ENCODE peak calls at places on chromosomes 6 and 20, in five cellular contexts. K, Y, C, I and N are unnamed samples.

GRCh38 chr6:26187981-26188635 is 100.9 kb downstream of the HFE start:
- DNase-seq in Y (no peak), C (no peak), K (no peak), I (no peak), N (no peak)

GRCh38 chr6:5950448-5950847 is 56.3 kb downstream of the NRN1 start:
- DNase-seq in C (no peak), I (no peak), K (no peak), Y (peak; percentile 25), N (no peak)

GRCh38 chr6:31920803-31921202 is 6.7 kb upstream of the C2 start:
- DNase-seq in I (no peak), C (no peak), Y (no peak), K (no peak), N (no peak)

GRCh38 chr20:20734475-20734948 is 22.1 kb upstream of the RALGAPA2 start:
- DNase-seq in I (no peak), Y (no peak), K (no peak), C (no peak), N (no peak)

GRCh38 chr6:40629463-40629862 is 42.3 kb upstream of the LRFN2 start:
- DNase-seq in Y (no peak), I (no peak), K (no peak), C (no peak), N (no peak)

GRCh38 chr6:42304313-42304712 is 86.7 kb upstream of the MRPS10 start:
- DNase-seq in K (no peak), Y (no peak), I (no peak), C (no peak), N (no peak)

GRCh38 chr20:41734506-41734945 is 116.3 kb upstream of the CHD6 start:
- DNase-seq in I (no peak), Y (no peak), K (peak; percentile 51), C (no peak), N (no peak)

GRCh38 chr6:6581014-6581413 is 7.5 kb upstream of the LY86 start:
- DNase-seq in Y (no peak), K (no peak), C (no peak), I (no peak), N (no peak)

GRCh38 chr6:158848441-158848840 is 29.3 kb upstream of the EZR start:
- DNase-seq in C (no peak), I (no peak), K (peak; percentile 79), Y (no peak), N (no peak)

GRCh38 chr20:53708129-53708968 is 114.7 kb upstream of the ZNF217 start:
- DNase-seq in Y (no peak), C (no peak), I (peak; percentile 15), K (no peak), N (no peak)

GRCh38 chr20:19213946-19214490 is 1.6 kb downstream of the SLC24A3 start:
- DNase-seq in K (no peak), Y (no peak), C (no peak), I (no peak), N (no peak)

GRCh38 chr6:91376686-91377085 is 789.8 kb upstream of the MAP3K7 start:
- DNase-seq in I (no peak), Y (no peak), C (no peak), K (peak; percentile 22), N (no peak)

DNA sequence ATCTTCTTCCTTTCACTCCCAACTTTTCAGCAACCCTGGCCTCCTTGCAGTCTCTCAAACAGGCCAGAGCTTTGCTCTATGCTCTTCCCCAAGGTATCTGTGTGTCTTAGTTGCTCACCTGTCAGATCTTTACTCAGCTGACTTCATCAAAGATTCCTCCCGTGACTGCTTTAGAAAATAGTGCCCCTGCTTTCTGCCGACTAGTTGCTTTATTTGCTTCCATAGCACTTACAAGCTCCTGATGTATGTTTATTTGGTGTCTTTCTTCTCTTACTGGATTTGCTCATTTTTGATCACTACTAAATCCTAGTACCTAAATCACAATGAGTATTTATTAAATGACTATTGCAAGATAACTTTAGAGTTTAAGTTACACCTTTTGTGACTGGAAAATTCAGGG is 5.9 kb downstream of the NDUFAF5 start:
- DNase-seq in K (no peak), Y (no peak), I (no peak), C (no peak), N (no peak)
- H3K36me3 ChIP-seq in K (peaks cover 11% of the 10 kb centered on the region), Y (peaks cover 88% of the 10 kb centered on the region), I (peaks cover 36% of the 10 kb centered on the region), C (peaks cover 39% of the 10 kb centered on the region), N (peaks cover 73% of the 10 kb centered on the region)

GRCh38 chr6:54063228-54063539 is 48.1 kb upstream of the MLIP start:
- DNase-seq in I (no peak), Y (no peak), C (no peak), K (no peak), N (no peak)
- H3K27ac ChIP-seq in I (no peak overlapping the region), Y (no peak overlapping the region), C (peak overlapping the region; percentile 64), K (no peak overlapping the region), N (no peak overlapping the region)

GRCh38 chr20:3082955-3083952 is 1.3 kb downstream of the AVP start:
- DNase-seq in Y (no peak), K (no peak), I (no peak), C (no peak), N (no peak)
- H3K4me3 ChIP-seq in Y (peak overlapping the region; percentile 43), K (no peak overlapping the region), I (no peak overlapping the region), C (peak overlapping the region; percentile 14), N (peak overlapping the region; percentile 25)

DNA sequence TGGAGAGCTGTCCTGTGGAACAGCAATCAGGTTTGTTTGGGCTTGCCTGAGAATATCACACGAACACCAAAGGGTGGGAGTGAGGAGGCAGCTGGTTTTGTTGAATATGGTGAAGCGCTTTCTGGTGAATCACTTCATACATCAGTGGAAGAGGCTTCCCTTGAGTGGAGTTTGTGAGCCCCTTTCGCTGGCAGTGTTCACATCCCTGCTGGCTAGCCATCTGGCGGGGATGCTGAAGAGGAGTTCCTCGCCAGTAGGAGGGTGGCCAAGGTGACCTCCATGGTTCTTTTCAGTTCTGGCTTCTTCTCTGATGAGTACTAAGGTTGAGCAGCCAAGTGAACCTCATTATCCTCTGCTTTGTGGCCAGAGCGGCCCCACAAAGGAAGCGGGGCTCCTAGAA is 37.7 kb upstream of the RNF8 start:
- DNase-seq in Y (no peak), K (no peak), I (no peak), C (no peak), N (no peak)
- H3K36me3 ChIP-seq in Y (peaks cover 91% of the 10 kb centered on the region), K (peaks cover 14% of the 10 kb centered on the region), I (peaks cover 65% of the 10 kb centered on the region), C (peaks cover 72% of the 10 kb centered on the region), N (peaks cover 76% of the 10 kb centered on the region)

DNA sequence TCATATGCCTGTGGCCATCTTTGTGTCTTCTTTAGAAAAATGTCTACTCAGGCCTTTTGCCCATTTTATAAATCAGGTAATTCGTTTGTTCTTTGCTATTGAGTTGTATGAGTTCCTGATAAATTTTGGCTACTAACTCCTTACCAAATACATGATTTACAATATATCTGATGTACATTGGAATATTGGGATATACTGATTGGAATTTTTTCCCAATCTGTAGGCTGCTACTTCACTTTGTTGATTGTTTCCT is 39.2 kb downstream of the BACH2 start:
- DNase-seq in K (no peak), I (no peak), Y (no peak), C (no peak), N (no peak)
- H3K27ac ChIP-seq in K (no peak overlapping the region), I (no peak overlapping the region), Y (no peak overlapping the region), C (no peak overlapping the region), N (no peak overlapping the region)

GRCh38 chr20:63582382-63583063 is 8.5 kb upstream of the HELZ2 start:
- DNase-seq in I (no peak), Y (no peak), C (no peak), K (no peak), N (no peak)
- H3K4me3 ChIP-seq in I (no peak overlapping the region), Y (no peak overlapping the region), C (no peak overlapping the region), K (no peak overlapping the region), N (no peak overlapping the region)

GRCh38 chr6:118967239-118967638 is 32.3 kb upstream of the MCM9 start:
- DNase-seq in C (no peak), K (no peak), I (no peak), Y (no peak), N (no peak)
- H3K36me3 ChIP-seq in C (no peaks in the 10 kb centered on the region), K (no peaks in the 10 kb centered on the region), I (no peaks in the 10 kb centered on the region), Y (no peaks in the 10 kb centered on the region), N (no peaks in the 10 kb centered on the region)